ENCODE peak calls at places on chromosomes 11 and 22, in seven cellular contexts. One of them, this sample, is unnamed.

GRCh38 chr22:23137905-23138520 is 3.8 kb downstream of the RSPH14 start:
- DNase-seq in colonic mucosa: no peak
- DNase-seq in midbrain: no peak
- DNase-seq in adrenal gland: no peak
- DNase-seq in H9: no peak
- DNase-seq in erythroblast: no peak
- DNase-seq in NCI-H1694 treated with DMSO at 0.1 percent for 48 hours: no peak
- DNase-seq in this sample: peak

GRCh38 chr11:109970516-109971183 is 122.5 kb upstream of the ZC3H12C start:
- DNase-seq in colonic mucosa: no peak
- DNase-seq in midbrain: no peak
- DNase-seq in adrenal gland: no peak
- DNase-seq in H9: no peak
- DNase-seq in erythroblast: no peak
- DNase-seq in NCI-H1694 treated with DMSO at 0.1 percent for 48 hours: no peak
- DNase-seq in this sample: no peak

GRCh38 chr11:64762916-64763803 is 3.4 kb upstream of the PYGM start:
- DNase-seq in colonic mucosa: no peak
- DNase-seq in midbrain: peak
- DNase-seq in adrenal gland: peak
- DNase-seq in H9: peak
- DNase-seq in erythroblast: no peak
- DNase-seq in NCI-H1694 treated with DMSO at 0.1 percent for 48 hours: no peak
- DNase-seq in this sample: no peak

GRCh38 chr11:65880844-65881421 is 1.3 kb downstream of the CTSW start:
- DNase-seq in colonic mucosa: no peak
- DNase-seq in midbrain: no peak
- DNase-seq in adrenal gland: no peak
- DNase-seq in H9: no peak
- DNase-seq in erythroblast: no peak
- DNase-seq in NCI-H1694 treated with DMSO at 0.1 percent for 48 hours: no peak
- DNase-seq in this sample: no peak

GRCh38 chr11:132977746-132978145 is 554.6 kb downstream of the OPCML start:
- DNase-seq in colonic mucosa: no peak
- DNase-seq in midbrain: no peak
- DNase-seq in adrenal gland: no peak
- DNase-seq in H9: no peak
- DNase-seq in erythroblast: no peak
- DNase-seq in NCI-H1694 treated with DMSO at 0.1 percent for 48 hours: no peak
- DNase-seq in this sample: no peak

GRCh38 chr11:11241284-11241683 is 111.8 kb downstream of the CSNK2A3 start:
- DNase-seq in colonic mucosa: no peak
- DNase-seq in midbrain: no peak
- DNase-seq in adrenal gland: no peak
- DNase-seq in H9: no peak
- DNase-seq in erythroblast: no peak
- DNase-seq in NCI-H1694 treated with DMSO at 0.1 percent for 48 hours: no peak
- DNase-seq in this sample: no peak

GRCh38 chr11:94853836-94854235 is 85.7 kb downstream of the AMOTL1 start:
- DNase-seq in colonic mucosa: no peak
- DNase-seq in midbrain: no peak
- DNase-seq in adrenal gland: no peak
- DNase-seq in H9: no peak
- DNase-seq in erythroblast: no peak
- DNase-seq in NCI-H1694 treated with DMSO at 0.1 percent for 48 hours: peak
- DNase-seq in this sample: no peak

GRCh38 chr22:30556388-30556787 is 9.8 kb upstream of the SEC14L6 start:
- DNase-seq in colonic mucosa: no peak
- DNase-seq in midbrain: no peak
- DNase-seq in adrenal gland: no peak
- DNase-seq in H9: no peak
- DNase-seq in erythroblast: peak
- DNase-seq in NCI-H1694 treated with DMSO at 0.1 percent for 48 hours: no peak
- DNase-seq in this sample: no peak

GRCh38 chr11:19660076-19660475 is 52.6 kb upstream of the NAV2 start:
- DNase-seq in colonic mucosa: no peak
- DNase-seq in midbrain: no peak
- DNase-seq in adrenal gland: no peak
- DNase-seq in H9: no peak
- DNase-seq in erythroblast: no peak
- DNase-seq in NCI-H1694 treated with DMSO at 0.1 percent for 48 hours: no peak
- DNase-seq in this sample: no peak

GRCh38 chr11:47593934-47594855 is at the start of gene C1QTNF4:
- DNase-seq in colonic mucosa: no peak
- DNase-seq in midbrain: no peak
- DNase-seq in adrenal gland: no peak
- DNase-seq in H9: peak
- DNase-seq in erythroblast: no peak
- DNase-seq in NCI-H1694 treated with DMSO at 0.1 percent for 48 hours: no peak
- DNase-seq in this sample: no peak